ENCODE peak calls at places on chromosomes 13 and 19, in six cellular contexts. One of them, this sample, is unnamed.

GRCh38 chr13:108993346-108993745 is 363.9 kb downstream of the MYO16 start:
- DNase-seq in lower lobe of right lung: no peak
- DNase-seq in endodermal cell: no peak
- DNase-seq in left ventricle myocardium inferior: no peak
- DNase-seq in SJCRH30: no peak
- DNase-seq in uterus: no peak
- DNase-seq in this sample: no peak

GRCh38 chr19:12680034-12680433 is 1.6 kb downstream of the DHPS start:
- DNase-seq in lower lobe of right lung: no peak
- DNase-seq in endodermal cell: no peak
- DNase-seq in left ventricle myocardium inferior: no peak
- DNase-seq in SJCRH30: no peak
- DNase-seq in uterus: no peak
- DNase-seq in this sample: no peak

GRCh38 chr13:93776936-93777335 is 550.3 kb downstream of the GPC6 start:
- DNase-seq in lower lobe of right lung: no peak
- DNase-seq in endodermal cell: no peak
- DNase-seq in left ventricle myocardium inferior: no peak
- DNase-seq in SJCRH30: no peak
- DNase-seq in uterus: no peak
- DNase-seq in this sample: no peak

GRCh38 chr13:44758595-44759221 is 182.6 kb upstream of the TSC22D1 start:
- DNase-seq in lower lobe of right lung: no peak
- DNase-seq in endodermal cell: no peak
- DNase-seq in left ventricle myocardium inferior: no peak
- DNase-seq in SJCRH30: peak; percentile 71
- DNase-seq in uterus: no peak
- DNase-seq in this sample: no peak

GRCh38 chr19:1232652-1233360 is 5.0 kb downstream of the CBARP start:
- DNase-seq in lower lobe of right lung: no peak
- DNase-seq in endodermal cell: no peak
- DNase-seq in left ventricle myocardium inferior: no peak
- DNase-seq in SJCRH30: peak; percentile 51
- DNase-seq in uterus: peak; percentile 45
- DNase-seq in this sample: no peak

GRCh38 chr19:48509467-48510194 is 2.0 kb downstream of the LMTK3 start:
- DNase-seq in lower lobe of right lung: no peak
- DNase-seq in endodermal cell: peak; percentile 65
- DNase-seq in left ventricle myocardium inferior: no peak
- DNase-seq in SJCRH30: no peak
- DNase-seq in uterus: no peak
- DNase-seq in this sample: no peak

GRCh38 chr13:109366521-109366920 is 419.9 kb downstream of the IRS2 start:
- DNase-seq in lower lobe of right lung: no peak
- DNase-seq in endodermal cell: no peak
- DNase-seq in left ventricle myocardium inferior: no peak
- DNase-seq in SJCRH30: no peak
- DNase-seq in uterus: no peak
- DNase-seq in this sample: no peak

GRCh38 chr19:29245221-29245620 is 32.3 kb upstream of the UQCRFS1 start:
- DNase-seq in lower lobe of right lung: no peak
- DNase-seq in endodermal cell: no peak
- DNase-seq in left ventricle myocardium inferior: no peak
- DNase-seq in SJCRH30: no peak
- DNase-seq in uterus: no peak
- DNase-seq in this sample: no peak

GRCh38 chr19:23991170-23991569 is 76.5 kb downstream of the ZNF726 start:
- DNase-seq in lower lobe of right lung: no peak
- DNase-seq in endodermal cell: no peak
- DNase-seq in left ventricle myocardium inferior: no peak
- DNase-seq in SJCRH30: peak; percentile 71
- DNase-seq in uterus: no peak
- DNase-seq in this sample: no peak

GRCh38 chr13:106561551-106562170 is 6.3 kb downstream of the ARGLU1 start:
- DNase-seq in lower lobe of right lung: no peak
- DNase-seq in endodermal cell: no peak
- DNase-seq in left ventricle myocardium inferior: no peak
- DNase-seq in SJCRH30: no peak
- DNase-seq in uterus: no peak
- DNase-seq in this sample: no peak

GRCh38 chr19:30682576-30683536 is 310.7 kb downstream of the ZNF536 start:
- DNase-seq in lower lobe of right lung: peak; percentile 63
- DNase-seq in endodermal cell: peak; percentile 91
- DNase-seq in left ventricle myocardium inferior: peak; percentile 68
- DNase-seq in SJCRH30: peak; percentile 92
- DNase-seq in uterus: peak; percentile 82
- DNase-seq in this sample: peak; percentile 84

GRCh38 chr19:51462276-51462675 is 4.0 kb upstream of the SIGLEC8 start:
- DNase-seq in lower lobe of right lung: no peak
- DNase-seq in endodermal cell: no peak
- DNase-seq in left ventricle myocardium inferior: no peak
- DNase-seq in SJCRH30: no peak
- DNase-seq in uterus: no peak
- DNase-seq in this sample: no peak

GRCh38 chr19:14492756-14493337 is 3.1 kb downstream of the GIPC1 start:
- DNase-seq in lower lobe of right lung: no peak
- DNase-seq in endodermal cell: no peak
- DNase-seq in left ventricle myocardium inferior: no peak
- DNase-seq in SJCRH30: no peak
- DNase-seq in uterus: no peak
- DNase-seq in this sample: no peak

GRCh38 chr13:33349996-33350826 is 64.7 kb upstream of the STARD13 start:
- DNase-seq in lower lobe of right lung: peak; percentile 74
- DNase-seq in endodermal cell: peak; percentile 67
- DNase-seq in left ventricle myocardium inferior: peak; percentile 65
- DNase-seq in SJCRH30: peak; percentile 81
- DNase-seq in uterus: peak; percentile 70
- DNase-seq in this sample: peak; percentile 34

GRCh38 chr13:97629601-97630272 is 195.8 kb downstream of the RAP2A start:
- DNase-seq in lower lobe of right lung: no peak
- DNase-seq in endodermal cell: no peak
- DNase-seq in left ventricle myocardium inferior: no peak
- DNase-seq in SJCRH30: no peak
- DNase-seq in uterus: no peak
- DNase-seq in this sample: no peak

GRCh38 chr13:108276060-108276459 is 6.5 kb downstream of the TNFSF13B start:
- DNase-seq in lower lobe of right lung: no peak
- DNase-seq in endodermal cell: no peak
- DNase-seq in left ventricle myocardium inferior: peak; percentile 62
- DNase-seq in SJCRH30: no peak
- DNase-seq in uterus: no peak
- DNase-seq in this sample: no peak

GRCh38 chr19:18399008-18399407 is 1.6 kb upstream of the LRRC25 start:
- DNase-seq in lower lobe of right lung: no peak
- DNase-seq in endodermal cell: no peak
- DNase-seq in left ventricle myocardium inferior: no peak
- DNase-seq in SJCRH30: no peak
- DNase-seq in uterus: no peak
- DNase-seq in this sample: no peak

GRCh38 chr13:74920945-74921725 is 560.8 kb downstream of the TBC1D4 start:
- DNase-seq in lower lobe of right lung: no peak
- DNase-seq in endodermal cell: no peak
- DNase-seq in left ventricle myocardium inferior: no peak
- DNase-seq in SJCRH30: peak; percentile 10
- DNase-seq in uterus: no peak
- DNase-seq in this sample: no peak

GRCh38 chr19:30326076-30326710 is 46.0 kb upstream of the ZNF536 start:
- DNase-seq in lower lobe of right lung: no peak
- DNase-seq in endodermal cell: peak; percentile 31
- DNase-seq in left ventricle myocardium inferior: peak; percentile 70
- DNase-seq in SJCRH30: no peak
- DNase-seq in uterus: no peak
- DNase-seq in this sample: no peak

GRCh38 chr13:48920730-48921129 is 55.0 kb upstream of the FNDC3A start:
- DNase-seq in lower lobe of right lung: no peak
- DNase-seq in endodermal cell: no peak
- DNase-seq in left ventricle myocardium inferior: no peak
- DNase-seq in SJCRH30: no peak
- DNase-seq in uterus: no peak
- DNase-seq in this sample: no peak

GRCh38 chr13:46715363-46715762 is 81.6 kb downstream of the ESD start:
- DNase-seq in lower lobe of right lung: no peak
- DNase-seq in endodermal cell: no peak
- DNase-seq in left ventricle myocardium inferior: no peak
- DNase-seq in SJCRH30: no peak
- DNase-seq in uterus: no peak
- DNase-seq in this sample: no peak

GRCh38 chr13:113926301-113926761 is 47.5 kb downstream of the C13orf46 start:
- DNase-seq in lower lobe of right lung: no peak
- DNase-seq in endodermal cell: no peak
- DNase-seq in left ventricle myocardium inferior: peak; percentile 15
- DNase-seq in SJCRH30: no peak
- DNase-seq in uterus: no peak
- DNase-seq in this sample: no peak

GRCh38 chr19:30044273-30045259 is 102.5 kb downstream of the URI1 start:
- DNase-seq in lower lobe of right lung: no peak
- DNase-seq in endodermal cell: no peak
- DNase-seq in left ventricle myocardium inferior: no peak
- DNase-seq in SJCRH30: no peak
- DNase-seq in uterus: no peak
- DNase-seq in this sample: no peak

GRCh38 chr13:32001769-32002168 is 29.8 kb upstream of the FRY start:
- DNase-seq in lower lobe of right lung: no peak
- DNase-seq in endodermal cell: no peak
- DNase-seq in left ventricle myocardium inferior: no peak
- DNase-seq in SJCRH30: no peak
- DNase-seq in uterus: no peak
- DNase-seq in this sample: no peak

GRCh38 chr19:34350161-34350561 is 14.8 kb upstream of the GPI start:
- DNase-seq in lower lobe of right lung: no peak
- DNase-seq in endodermal cell: no peak
- DNase-seq in left ventricle myocardium inferior: no peak
- DNase-seq in SJCRH30: no peak
- DNase-seq in uterus: no peak
- DNase-seq in this sample: no peak

GRCh38 chr19:340620-341385 is 3.8 kb downstream of the MIER2 start:
- DNase-seq in lower lobe of right lung: no peak
- DNase-seq in endodermal cell: no peak
- DNase-seq in left ventricle myocardium inferior: no peak
- DNase-seq in SJCRH30: no peak
- DNase-seq in uterus: no peak
- DNase-seq in this sample: no peak

GRCh38 chr19:49930483-49931011 is 1.2 kb upstream of the NUP62 start:
- DNase-seq in lower lobe of right lung: no peak
- DNase-seq in endodermal cell: peak; percentile 76
- DNase-seq in left ventricle myocardium inferior: peak; percentile 34
- DNase-seq in SJCRH30: no peak
- DNase-seq in uterus: peak; percentile 57
- DNase-seq in this sample: peak; percentile 50

GRCh38 chr19:57419439-57419838 is 8.5 kb downstream of the ZNF17 start:
- DNase-seq in lower lobe of right lung: no peak
- DNase-seq in endodermal cell: no peak
- DNase-seq in left ventricle myocardium inferior: no peak
- DNase-seq in SJCRH30: no peak
- DNase-seq in uterus: no peak
- DNase-seq in this sample: no peak

GRCh38 chr13:83940742-83941141 is 58.5 kb upstream of the SLITRK1 start:
- DNase-seq in lower lobe of right lung: no peak
- DNase-seq in endodermal cell: no peak
- DNase-seq in left ventricle myocardium inferior: no peak
- DNase-seq in SJCRH30: no peak
- DNase-seq in uterus: no peak
- DNase-seq in this sample: no peak

GRCh38 chr19:53991224-53992113 is at the start of gene CACNG6:
- DNase-seq in lower lobe of right lung: peak; percentile 52
- DNase-seq in endodermal cell: peak; percentile 86
- DNase-seq in left ventricle myocardium inferior: no peak
- DNase-seq in SJCRH30: peak; percentile 94
- DNase-seq in uterus: no peak
- DNase-seq in this sample: no peak

GRCh38 chr19:11321206-11322126 is 18.0 kb downstream of the RAB3D start:
- DNase-seq in lower lobe of right lung: no peak
- DNase-seq in endodermal cell: peak; percentile 59
- DNase-seq in left ventricle myocardium inferior: no peak
- DNase-seq in SJCRH30: no peak
- DNase-seq in uterus: no peak
- DNase-seq in this sample: no peak

GRCh38 chr13:42549555-42549941 is 24.4 kb upstream of the TNFSF11 start:
- DNase-seq in lower lobe of right lung: no peak
- DNase-seq in endodermal cell: no peak
- DNase-seq in left ventricle myocardium inferior: no peak
- DNase-seq in SJCRH30: no peak
- DNase-seq in uterus: no peak
- DNase-seq in this sample: no peak

GRCh38 chr19:55284405-55285058 is 735 bp downstream of the BRSK1 start:
- DNase-seq in lower lobe of right lung: no peak
- DNase-seq in endodermal cell: peak; percentile 82
- DNase-seq in left ventricle myocardium inferior: no peak
- DNase-seq in SJCRH30: no peak
- DNase-seq in uterus: no peak
- DNase-seq in this sample: no peak
- H3K4me1 ChIP-seq in lower lobe of right lung: peaks cover 8% of the 10 kb centered on the region
- H3K4me1 ChIP-seq in endodermal cell: no peaks in the 10 kb centered on the region
- H3K4me1 ChIP-seq in left ventricle myocardium inferior: peaks cover 29% of the 10 kb centered on the region
- H3K4me1 ChIP-seq in SJCRH30: peaks cover 8% of the 10 kb centered on the region
- H3K4me1 ChIP-seq in uterus: no peaks in the 10 kb centered on the region
- H3K4me1 ChIP-seq in this sample: peaks cover 3% of the 10 kb centered on the region

GRCh38 chr19:45864629-45865082 is 530 bp downstream of the FOXA3 start:
- DNase-seq in lower lobe of right lung: no peak
- DNase-seq in endodermal cell: no peak
- DNase-seq in left ventricle myocardium inferior: no peak
- DNase-seq in SJCRH30: no peak
- DNase-seq in uterus: no peak
- DNase-seq in this sample: no peak
- H3K4me3 ChIP-seq in lower lobe of right lung: peak overlapping the region; percentile 99
- H3K4me3 ChIP-seq in endodermal cell: peak overlapping the region; percentile 91
- H3K4me3 ChIP-seq in left ventricle myocardium inferior: peak overlapping the region; percentile 98
- H3K4me3 ChIP-seq in SJCRH30: no peak overlapping the region
- H3K4me3 ChIP-seq in uterus: no peak overlapping the region
- H3K4me3 ChIP-seq in this sample: no peak overlapping the region

GRCh38 chr19:43812259-43812658 is 10.0 kb upstream of the LYPD5 start:
- DNase-seq in lower lobe of right lung: no peak
- DNase-seq in endodermal cell: no peak
- DNase-seq in left ventricle myocardium inferior: no peak
- DNase-seq in SJCRH30: no peak
- DNase-seq in uterus: no peak
- DNase-seq in this sample: no peak
- H3K4me1 ChIP-seq in lower lobe of right lung: no peaks in the 10 kb centered on the region
- H3K4me1 ChIP-seq in endodermal cell: no peaks in the 10 kb centered on the region
- H3K4me1 ChIP-seq in left ventricle myocardium inferior: no peaks in the 10 kb centered on the region
- H3K4me1 ChIP-seq in SJCRH30: no peaks in the 10 kb centered on the region
- H3K4me1 ChIP-seq in uterus: no peaks in the 10 kb centered on the region
- H3K4me1 ChIP-seq in this sample: no peaks in the 10 kb centered on the region

DNA sequence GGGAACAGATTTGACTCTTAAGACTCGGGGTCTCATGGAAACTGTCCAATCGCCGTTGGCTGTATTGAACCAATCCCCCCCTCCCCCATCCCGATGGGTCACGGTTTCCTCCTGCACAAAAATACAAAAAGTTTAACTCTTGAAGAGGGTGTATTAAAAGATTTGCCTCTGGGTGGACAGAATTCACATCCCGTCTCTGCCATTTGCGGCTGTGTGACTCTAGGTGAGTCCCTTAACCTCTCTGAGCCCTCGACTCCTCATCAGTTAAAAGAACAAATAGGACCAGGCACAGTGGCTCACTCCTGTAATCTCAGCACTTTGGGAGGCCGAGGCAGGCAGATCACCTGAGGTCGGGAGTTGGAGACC is 31.3 kb upstream of the FEM1A start:
- DNase-seq in lower lobe of right lung: no peak
- DNase-seq in endodermal cell: no peak
- DNase-seq in left ventricle myocardium inferior: no peak
- DNase-seq in SJCRH30: no peak
- DNase-seq in uterus: no peak
- DNase-seq in this sample: no peak
- H3K4me3 ChIP-seq in lower lobe of right lung: peak overlapping the region; percentile 39
- H3K4me3 ChIP-seq in endodermal cell: peak overlapping the region; percentile 67
- H3K4me3 ChIP-seq in left ventricle myocardium inferior: peak overlapping the region; percentile 58
- H3K4me3 ChIP-seq in SJCRH30: peak overlapping the region; percentile 35
- H3K4me3 ChIP-seq in uterus: no peak overlapping the region
- H3K4me3 ChIP-seq in this sample: peak overlapping the region; percentile 59

GRCh38 chr13:37316935-37317334 is 211.5 kb upstream of the CSNK1A1L start:
- DNase-seq in lower lobe of right lung: no peak
- DNase-seq in endodermal cell: no peak
- DNase-seq in left ventricle myocardium inferior: no peak
- DNase-seq in SJCRH30: no peak
- DNase-seq in uterus: no peak
- DNase-seq in this sample: no peak
- H3K4me1 ChIP-seq in lower lobe of right lung: no peaks in the 10 kb centered on the region
- H3K4me1 ChIP-seq in endodermal cell: no peaks in the 10 kb centered on the region
- H3K4me1 ChIP-seq in left ventricle myocardium inferior: no peaks in the 10 kb centered on the region
- H3K4me1 ChIP-seq in SJCRH30: no peaks in the 10 kb centered on the region
- H3K4me1 ChIP-seq in uterus: no peaks in the 10 kb centered on the region
- H3K4me1 ChIP-seq in this sample: no peaks in the 10 kb centered on the region